ENCODE peak calls at places on chromosomes 16 and 17, in five cellular contexts. Y, U, Z, L and K are unnamed samples.

GRCh38 chr17:59368218-59368857 is 36.9 kb downstream of the YPEL2 start:
- DNase-seq in Y (no peak), U (no peak), Z (no peak), L (no peak), K (no peak)

GRCh38 chr17:20280832-20281231 is 186.5 kb downstream of the LGALS9B start:
- DNase-seq in Y (no peak), U (no peak), Z (no peak), L (no peak), K (no peak)

GRCh38 chr17:31155208-31155810 is 60.5 kb downstream of the NF1 start:
- DNase-seq in Y (peak; percentile 13), U (peak; percentile 11), Z (no peak), L (no peak), K (no peak)

GRCh38 chr17:30021708-30022317 is 80.4 kb downstream of the EFCAB5 start:
- DNase-seq in Y (peak; percentile 47), U (peak; percentile 73), Z (no peak), L (no peak), K (peak; percentile 60)

GRCh38 chr16:75256871-75257343 is 5.5 kb upstream of the BCAR1 start:
- DNase-seq in Y (peak; percentile 64), U (no peak), Z (peak; percentile 80), L (peak; percentile 50), K (no peak)

GRCh38 chr17:46097497-46097896 is 95.7 kb downstream of the KANSL1 start:
- DNase-seq in Y (peak; percentile 34), U (peak; percentile 49), Z (no peak), L (no peak), K (no peak)

GRCh38 chr17:42311240-42312034 is 23.1 kb downstream of the STAT5A start:
- DNase-seq in Y (peak; percentile 93), U (peak; percentile 96), Z (peak; percentile 91), L (peak; percentile 93), K (no peak)

GRCh38 chr17:47266782-47267181 is 13.2 kb downstream of the ITGB3 start:
- DNase-seq in Y (no peak), U (peak; percentile 30), Z (no peak), L (no peak), K (no peak)

GRCh38 chr17:57995076-57995956 is 7.3 kb upstream of the VEZF1 start:
- DNase-seq in Y (peak; percentile 85), U (peak; percentile 87), Z (peak; percentile 77), L (no peak), K (peak; percentile 84)

GRCh38 chr17:57724038-57724728 is 20.9 kb downstream of the CCDC182 start:
- DNase-seq in Y (no peak), U (no peak), Z (no peak), L (no peak), K (no peak)

GRCh38 chr16:19858654-19859018 is 26.0 kb downstream of the GPRC5B start:
- DNase-seq in Y (no peak), U (no peak), Z (peak; percentile 39), L (peak; percentile 14), K (no peak)

GRCh38 chr17:38582069-38582468 is 23.7 kb downstream of the SRCIN1 start:
- DNase-seq in Y (no peak), U (no peak), Z (no peak), L (no peak), K (no peak)

GRCh38 chr16:73060948-73061495 is 13.1 kb upstream of the ZFHX3 start:
- DNase-seq in Y (no peak), U (no peak), Z (no peak), L (no peak), K (no peak)

GRCh38 chr17:78276499-78276898 is 45.1 kb downstream of the TMEM235 start:
- DNase-seq in Y (no peak), U (no peak), Z (no peak), L (no peak), K (no peak)

GRCh38 chr17:2482218-2482617 is 29.5 kb downstream of the METTL16 start:
- DNase-seq in Y (no peak), U (no peak), Z (no peak), L (no peak), K (peak; percentile 25)

GRCh38 chr17:14471052-14471451 is 170.2 kb downstream of the HS3ST3B1 start:
- DNase-seq in Y (peak; percentile 91), U (peak; percentile 2), Z (no peak), L (no peak), K (peak; percentile 1)

GRCh38 chr17:29347831-29348281 is 42.3 kb upstream of the TAOK1 start:
- DNase-seq in Y (peak; percentile 40), U (peak; percentile 54), Z (no peak), L (no peak), K (no peak)

GRCh38 chr17:36095992-36096391 is 6.0 kb upstream of the CCL3 start:
- DNase-seq in Y (no peak), U (no peak), Z (no peak), L (no peak), K (no peak)

GRCh38 chr17:13008461-13008860 is 9.4 kb downstream of the ELAC2 start:
- DNase-seq in Y (no peak), U (no peak), Z (no peak), L (no peak), K (no peak)

GRCh38 chr17:57561072-57561861 is 183.8 kb downstream of the CCDC182 start:
- DNase-seq in Y (no peak), U (no peak), Z (no peak), L (no peak), K (peak; percentile 36)

GRCh38 chr17:66426397-66427033 is 124.1 kb downstream of the PRKCA start:
- DNase-seq in Y (no peak), U (peak; percentile 45), Z (no peak), L (no peak), K (peak; percentile 47)

GRCh38 chr16:11138769-11139623 is 117.0 kb downstream of the SOCS1 start:
- DNase-seq in Y (peak; percentile 71), U (peak; percentile 66), Z (no peak), L (no peak), K (no peak)

GRCh38 chr17:14301279-14301760 is 439 bp downstream of the HS3ST3B1 start:
- DNase-seq in Y (no peak), U (no peak), Z (no peak), L (no peak), K (no peak)

GRCh38 chr16:11629071-11630030 is 38.9 kb upstream of the SNN start:
- DNase-seq in Y (no peak), U (no peak), Z (no peak), L (peak; percentile 68), K (no peak)

GRCh38 chr16:8200839-8201238 is 389.5 kb downstream of the TMEM114 start:
- DNase-seq in Y (no peak), U (no peak), Z (no peak), L (no peak), K (no peak)

GRCh38 chr17:5747276-5747675 is 163.0 kb upstream of the NLRP1 start:
- DNase-seq in Y (no peak), U (no peak), Z (no peak), L (no peak), K (no peak)

GRCh38 chr16:1333149-1333812 is at the start of gene BAIAP3:
- DNase-seq in Y (no peak), U (peak; percentile 35), Z (peak; percentile 88), L (no peak), K (peak; percentile 43)

GRCh38 chr16:58814348-58814801 is 80.3 kb upstream of the GOT2 start:
- DNase-seq in Y (peak; percentile 42), U (peak; percentile 53), Z (no peak), L (peak; percentile 51), K (peak; percentile 21)

GRCh38 chr17:39926588-39927100 is 757 bp downstream of the ORMDL3 start:
- DNase-seq in Y (peak; percentile 29), U (peak; percentile 48), Z (no peak), L (peak; percentile 68), K (peak; percentile 59)

GRCh38 chr17:6752068-6752909 is 3.6 kb upstream of the XAF1 start:
- DNase-seq in Y (peak; percentile 100), U (peak; percentile 100), Z (no peak), L (no peak), K (peak; percentile 5)

GRCh38 chr16:58034786-58035185 is 9.2 kb downstream of the MMP15 start:
- DNase-seq in Y (no peak), U (no peak), Z (no peak), L (no peak), K (no peak)

GRCh38 chr16:21101631-21102420 is 48.8 kb downstream of the DNAH3 start:
- DNase-seq in Y (peak; percentile 24), U (peak; percentile 39), Z (no peak), L (no peak), K (peak; percentile 27)

GRCh38 chr17:18974407-18975149 is 22.6 kb downstream of the SLC5A10 start:
- DNase-seq in Y (no peak), U (no peak), Z (no peak), L (no peak), K (no peak)

GRCh38 chr16:28280881-28281836 is 11.2 kb upstream of the SBK1 start:
- DNase-seq in Y (no peak), U (no peak), Z (no peak), L (no peak), K (no peak)

GRCh38 chr16:49663081-49664057 is 192.5 kb downstream of the ZNF423 start:
- DNase-seq in Y (peak; percentile 12), U (no peak), Z (peak; percentile 80), L (no peak), K (no peak)
- H3K4me3 ChIP-seq in Y (no peak overlapping the region), U (no peak overlapping the region), Z (no peak overlapping the region), L (peak overlapping the region; percentile 3), K (no peak overlapping the region)

DNA sequence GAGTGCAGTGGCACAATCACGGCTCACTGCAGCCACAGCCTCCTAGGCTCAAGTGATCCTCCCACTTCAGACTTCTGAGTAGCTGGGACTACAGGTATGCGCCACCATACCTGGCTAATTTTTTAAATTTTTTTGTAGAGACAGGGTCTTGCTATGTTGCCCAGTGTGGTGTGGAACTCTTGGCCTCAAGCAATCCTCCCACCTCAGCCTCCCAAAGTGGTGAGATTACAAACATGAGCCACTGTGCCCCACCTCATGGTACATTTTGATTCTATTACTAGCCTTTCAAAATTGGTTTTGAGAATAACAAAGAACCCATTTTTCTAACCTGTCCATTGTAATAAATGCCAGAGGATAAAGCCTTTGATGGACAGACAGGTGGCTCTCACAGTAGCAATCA is 1.4 kb downstream of the CCDC43 start:
- DNase-seq in Y (no peak), U (no peak), Z (no peak), L (no peak), K (no peak)
- H3K4me3 ChIP-seq in Y (peak overlapping the region; percentile 100), U (no peak overlapping the region), Z (no peak overlapping the region), L (no peak overlapping the region), K (no peak overlapping the region)

DNA sequence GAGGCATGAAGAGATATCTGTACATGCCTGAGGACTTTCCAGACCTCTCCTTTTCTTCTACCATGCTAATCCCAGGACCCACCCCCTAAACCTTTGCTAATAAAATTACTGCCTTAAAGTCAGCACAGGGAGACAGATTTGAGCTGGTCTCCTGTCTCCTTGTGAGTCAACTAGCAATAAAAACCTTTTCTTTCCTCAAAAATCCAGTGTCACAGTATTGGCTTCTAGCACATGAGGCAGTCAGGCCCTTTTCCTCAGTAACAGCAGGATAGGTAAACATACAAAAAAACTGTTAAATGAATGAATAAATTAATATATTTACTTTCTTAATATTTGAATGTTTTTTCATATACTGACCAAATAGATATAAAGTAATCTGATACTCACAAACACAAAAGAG is 41.3 kb downstream of the ABCA10 start:
- DNase-seq in Y (no peak), U (no peak), Z (no peak), L (no peak), K (no peak)
- H3K4me3 ChIP-seq in Y (no peak overlapping the region), U (no peak overlapping the region), Z (no peak overlapping the region), L (no peak overlapping the region), K (no peak overlapping the region)

GRCh38 chr17:27893834-27894503 is 804 bp upstream of the LYRM9 start:
- DNase-seq in Y (no peak), U (no peak), Z (no peak), L (no peak), K (no peak)
- H3K4me3 ChIP-seq in Y (no peak overlapping the region), U (no peak overlapping the region), Z (no peak overlapping the region), L (peak overlapping the region; percentile 93), K (no peak overlapping the region)